ENCODE peak calls at places on chromosome 17, in four cellular contexts. One of them, this sample, is unnamed. For H3K9me3 and H3K36me3, the result is how much of the 10 kb centered on the place peaks cover.

GRCh38 chr17:6578491-6578890 is 22.1 kb upstream of the PITPNM3 start:
- DNase-seq in H1: no peak
- DNase-seq in HepG2: no peak
- DNase-seq in GM12878: no peak
- DNase-seq in this sample: no peak

GRCh38 chr17:45031231-45032149 is 19.9 kb downstream of the DCAKD start:
- DNase-seq in H1: no peak
- DNase-seq in HepG2: no peak
- DNase-seq in GM12878: no peak
- DNase-seq in this sample: no peak

GRCh38 chr17:70138309-70138865 is 30.9 kb upstream of the KCNJ2 start:
- DNase-seq in H1: no peak
- DNase-seq in HepG2: no peak
- DNase-seq in GM12878: no peak
- DNase-seq in this sample: no peak

GRCh38 chr17:57739402-57740224 is 5.5 kb downstream of the CCDC182 start:
- DNase-seq in H1: no peak
- DNase-seq in HepG2: peak
- DNase-seq in GM12878: no peak
- DNase-seq in this sample: no peak

GRCh38 chr17:38728290-38728831 is 1.8 kb upstream of the CISD3 start:
- DNase-seq in H1: no peak
- DNase-seq in HepG2: no peak
- DNase-seq in GM12878: peak
- DNase-seq in this sample: no peak

GRCh38 chr17:76405967-76406647 is 21.7 kb downstream of the SPHK1 start:
- DNase-seq in H1: no peak
- DNase-seq in HepG2: no peak
- DNase-seq in GM12878: no peak
- DNase-seq in this sample: no peak

GRCh38 chr17:65545708-65546523 is 15.5 kb downstream of the AXIN2 start:
- DNase-seq in H1: no peak
- DNase-seq in HepG2: no peak
- DNase-seq in GM12878: no peak
- DNase-seq in this sample: no peak

GRCh38 chr17:65181237-65182061 is 44.3 kb downstream of the RGS9 start:
- DNase-seq in H1: no peak
- DNase-seq in HepG2: no peak
- DNase-seq in GM12878: peak
- DNase-seq in this sample: no peak

GRCh38 chr17:838486-838885 is 56.3 kb downstream of the MRM3 start:
- DNase-seq in H1: no peak
- DNase-seq in HepG2: no peak
- DNase-seq in GM12878: no peak
- DNase-seq in this sample: no peak

GRCh38 chr17:41642252-41643156 is 18.1 kb upstream of the KRT17 start:
- DNase-seq in H1: no peak
- DNase-seq in HepG2: no peak
- DNase-seq in GM12878: no peak
- DNase-seq in this sample: no peak

GRCh38 chr17:42586514-42587230 is 9.1 kb upstream of the PSMC3IP start:
- DNase-seq in H1: no peak
- DNase-seq in HepG2: no peak
- DNase-seq in GM12878: no peak
- DNase-seq in this sample: no peak

GRCh38 chr17:81957691-81958432 is 3.1 kb downstream of the NOTUM start:
- DNase-seq in H1: no peak
- DNase-seq in HepG2: no peak
- DNase-seq in GM12878: no peak
- DNase-seq in this sample: no peak
- H3K9me3 ChIP-seq in H1: under half
- H3K9me3 ChIP-seq in HepG2: under half
- H3K9me3 ChIP-seq in GM12878: under half
- H3K9me3 ChIP-seq in this sample: under half

GRCh38 chr17:67492824-67493490 is 115.9 kb downstream of the PITPNC1 start:
- DNase-seq in H1: no peak
- DNase-seq in HepG2: no peak
- DNase-seq in GM12878: no peak
- DNase-seq in this sample: no peak

GRCh38 chr17:67492251-67492740 is 115.2 kb downstream of the PITPNC1 start:
- DNase-seq in H1: no peak
- DNase-seq in HepG2: no peak
- DNase-seq in GM12878: no peak
- DNase-seq in this sample: no peak

GRCh38 chr17:67490471-67490870 is 113.4 kb downstream of the PITPNC1 start:
- DNase-seq in H1: no peak
- DNase-seq in HepG2: no peak
- DNase-seq in GM12878: no peak
- DNase-seq in this sample: peak

GRCh38 chr17:67491678-67492019 is 114.6 kb downstream of the PITPNC1 start:
- DNase-seq in H1: no peak
- DNase-seq in HepG2: no peak
- DNase-seq in GM12878: no peak
- DNase-seq in this sample: no peak

DNA sequence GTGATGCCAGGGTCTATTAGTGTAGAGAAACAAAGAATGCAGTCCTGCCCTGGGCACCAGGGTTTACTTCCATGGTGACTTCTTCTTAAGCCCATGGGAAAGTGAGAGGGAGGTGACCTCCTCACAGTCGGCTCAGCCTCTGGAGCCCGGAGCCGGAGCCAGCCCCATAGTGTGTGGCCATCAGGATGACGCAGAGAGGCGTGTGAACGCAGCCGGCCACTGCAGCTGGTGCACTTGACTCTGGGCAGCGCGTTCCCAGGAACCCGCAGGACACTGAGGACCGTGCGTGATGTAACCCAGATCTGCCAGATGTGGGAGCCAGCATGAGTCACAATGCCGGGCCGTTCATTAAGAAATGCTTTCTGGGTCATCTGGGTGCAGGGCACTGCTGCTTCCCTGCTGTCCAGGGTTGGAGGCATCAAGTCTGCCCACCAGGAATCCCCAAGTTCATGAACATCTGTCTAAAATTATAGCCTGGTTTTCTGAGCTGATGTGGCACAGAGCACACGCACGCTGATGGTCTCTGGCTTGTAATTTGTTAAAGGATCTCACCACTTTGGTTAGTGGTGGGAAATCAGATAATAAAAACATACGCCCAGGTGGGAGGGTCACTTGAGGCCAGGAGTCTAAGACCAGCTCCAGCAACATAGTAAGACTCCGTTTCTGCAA is 114.1 kb downstream of the PITPNC1 start:
- DNase-seq in H1: no peak
- DNase-seq in HepG2: peak
- DNase-seq in GM12878: no peak
- DNase-seq in this sample: no peak
- H3K36me3 ChIP-seq in H1: under half
- H3K36me3 ChIP-seq in HepG2: under half
- H3K36me3 ChIP-seq in GM12878: under half
- H3K36me3 ChIP-seq in this sample: under half

GRCh38 chr17:49646391-49647255 is 31.3 kb downstream of the SPOP start:
- DNase-seq in H1: no peak
- DNase-seq in HepG2: peak
- DNase-seq in GM12878: peak
- DNase-seq in this sample: no peak
- TF ChIP-seq SUZ12 in H1: no peak
- TF ChIP-seq SUZ12 in HepG2: no peak
- TF ChIP-seq SUZ12 in GM12878: no peak
- TF ChIP-seq SUZ12 in this sample: no peak

GRCh38 chr17:61701334-61701733 is 110.3 kb upstream of the NACA2 start:
- DNase-seq in H1: no peak
- DNase-seq in HepG2: no peak
- DNase-seq in GM12878: no peak
- DNase-seq in this sample: no peak
- H3K9me3 ChIP-seq in H1: under half
- H3K9me3 ChIP-seq in HepG2: under half
- H3K9me3 ChIP-seq in GM12878: under half
- H3K9me3 ChIP-seq in this sample: under half

DNA sequence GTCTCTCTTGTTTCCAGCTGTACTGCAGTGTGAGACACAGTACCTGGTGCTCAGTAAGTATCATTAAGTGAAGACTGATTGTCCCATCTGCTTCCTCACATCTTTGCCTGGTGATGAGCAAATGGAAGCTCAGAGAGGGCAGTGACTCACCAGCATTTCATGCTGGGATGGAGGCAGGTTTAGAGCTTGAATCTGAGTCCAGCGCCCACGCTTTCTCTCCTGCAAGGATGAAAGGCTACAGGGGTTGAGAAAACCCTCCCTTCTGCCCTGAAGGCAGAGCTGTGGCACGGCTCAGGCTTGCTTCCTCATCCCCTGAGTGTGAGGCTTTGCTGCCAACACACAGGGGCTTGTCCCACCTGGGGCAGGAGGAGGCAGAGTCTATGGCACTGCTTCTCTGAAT is 1.5 kb upstream of the RNF112 start:
- DNase-seq in H1: no peak
- DNase-seq in HepG2: no peak
- DNase-seq in GM12878: no peak
- DNase-seq in this sample: no peak
- H3K36me3 ChIP-seq in H1: under half
- H3K36me3 ChIP-seq in HepG2: under half
- H3K36me3 ChIP-seq in GM12878: under half
- H3K36me3 ChIP-seq in this sample: under half

GRCh38 chr17:3558603-3559269 is 1.1 kb upstream of the TRPV3 start:
- DNase-seq in H1: no peak
- DNase-seq in HepG2: no peak
- DNase-seq in GM12878: peak
- DNase-seq in this sample: no peak
- TF ChIP-seq SUZ12 in H1: no peak
- TF ChIP-seq SUZ12 in HepG2: no peak
- TF ChIP-seq SUZ12 in GM12878: no peak
- TF ChIP-seq SUZ12 in this sample: no peak

GRCh38 chr17:82948957-82949356 is 109.1 kb upstream of the ZNF750 start:
- DNase-seq in H1: no peak
- DNase-seq in HepG2: no peak
- DNase-seq in GM12878: no peak
- DNase-seq in this sample: no peak

GRCh38 chr17:82950525-82951102 is 110.8 kb upstream of the ZNF750 start:
- DNase-seq in H1: no peak
- DNase-seq in HepG2: no peak
- DNase-seq in GM12878: no peak
- DNase-seq in this sample: no peak

GRCh38 chr17:82949984-82950383 is 110.2 kb upstream of the ZNF750 start:
- DNase-seq in H1: no peak
- DNase-seq in HepG2: no peak
- DNase-seq in GM12878: no peak
- DNase-seq in this sample: no peak

GRCh38 chr17:82949361-82949760 is 109.5 kb upstream of the ZNF750 start:
- DNase-seq in H1: no peak
- DNase-seq in HepG2: no peak
- DNase-seq in GM12878: no peak
- DNase-seq in this sample: no peak

GRCh38 chr17:82952019-82952418 is 112.2 kb upstream of the ZNF750 start:
- DNase-seq in H1: no peak
- DNase-seq in HepG2: no peak
- DNase-seq in GM12878: no peak
- DNase-seq in this sample: no peak
- H3K9me3 ChIP-seq in H1: half or more
- H3K9me3 ChIP-seq in HepG2: under half
- H3K9me3 ChIP-seq in GM12878: under half
- H3K9me3 ChIP-seq in this sample: under half

GRCh38 chr17:40022497-40022896 is 7.3 kb downstream of the CSF3 start:
- DNase-seq in H1: no peak
- DNase-seq in HepG2: no peak
- DNase-seq in GM12878: no peak
- DNase-seq in this sample: no peak

GRCh38 chr17:40024901-40025300 is 9.7 kb downstream of the CSF3 start:
- DNase-seq in H1: no peak
- DNase-seq in HepG2: no peak
- DNase-seq in GM12878: no peak
- DNase-seq in this sample: no peak

GRCh38 chr17:40025559-40025958 is 10.3 kb downstream of the CSF3 start:
- DNase-seq in H1: no peak
- DNase-seq in HepG2: no peak
- DNase-seq in GM12878: no peak
- DNase-seq in this sample: no peak

GRCh38 chr17:40022961-40023541 is 7.8 kb downstream of the CSF3 start:
- DNase-seq in H1: no peak
- DNase-seq in HepG2: no peak
- DNase-seq in GM12878: no peak
- DNase-seq in this sample: no peak

GRCh38 chr17:40023590-40024292 is 8.5 kb downstream of the CSF3 start:
- DNase-seq in H1: no peak
- DNase-seq in HepG2: no peak
- DNase-seq in GM12878: no peak
- DNase-seq in this sample: no peak
- H3K36me3 ChIP-seq in H1: under half
- H3K36me3 ChIP-seq in HepG2: half or more
- H3K36me3 ChIP-seq in GM12878: under half
- H3K36me3 ChIP-seq in this sample: half or more

DNA sequence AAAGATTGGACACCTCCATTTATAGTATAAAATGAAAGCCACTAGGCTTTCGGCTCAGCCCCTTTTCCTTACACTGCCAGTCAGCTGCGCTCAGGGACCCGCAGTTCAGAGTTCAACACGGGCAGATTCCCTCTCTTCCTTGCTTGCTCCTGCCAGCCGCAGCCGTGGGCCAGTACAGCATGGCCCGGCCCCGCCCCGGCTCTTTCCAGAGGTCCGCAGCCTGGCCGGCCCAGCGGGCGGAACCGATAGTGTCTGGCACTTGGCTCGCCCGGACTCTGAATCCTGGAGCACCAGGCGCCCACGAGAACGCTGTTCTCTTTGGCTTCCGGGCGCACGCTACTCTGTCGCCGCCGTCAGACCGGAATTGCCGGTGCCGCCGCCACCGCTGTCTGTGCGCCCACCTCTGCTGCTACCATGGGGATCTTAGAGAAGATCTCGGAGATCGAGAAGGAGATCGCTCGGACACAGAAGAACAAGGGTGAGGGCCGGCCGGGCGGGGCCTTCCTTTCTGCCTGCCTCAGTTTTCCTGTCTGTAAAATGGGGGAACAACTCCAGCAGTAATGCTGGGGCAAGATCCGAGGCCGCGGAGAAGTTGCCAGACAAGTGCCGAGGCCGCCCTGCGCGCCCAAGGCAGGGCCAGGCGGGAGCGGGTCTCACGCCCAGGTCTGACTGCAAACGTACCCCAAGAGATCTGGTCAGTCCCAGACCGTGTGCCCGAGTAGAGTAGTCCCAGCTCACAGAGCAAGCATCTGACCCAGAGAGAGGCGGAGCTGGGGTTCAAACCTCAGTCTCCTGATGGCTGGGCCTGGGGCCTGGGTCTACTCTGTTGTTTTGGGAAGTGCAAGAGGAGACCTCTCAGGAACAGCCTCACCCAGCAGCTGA is at the start of gene DRG2:
- DNase-seq in H1: peak
- DNase-seq in HepG2: peak
- DNase-seq in GM12878: peak
- DNase-seq in this sample: peak
- TF ChIP-seq SUZ12 in H1: no peak
- TF ChIP-seq SUZ12 in HepG2: no peak
- TF ChIP-seq SUZ12 in GM12878: no peak
- TF ChIP-seq SUZ12 in this sample: no peak

This sample was measured in NT2/D1.